ENCODE peak calls at places on chromosome 18, in four cellular contexts. B is endothelial cell of umbilical vein, Y is Peyer's patch, O is body of pancreas. J is an unnamed sample.

GRCh38 chr18:48938827-48939367 is 11.9 kb downstream of the SMAD7 start:
- DNase-seq in O (no peak), Y (no peak), B (peak), J (no peak)

GRCh38 chr18:58965291-58965929 is 100.7 kb downstream of the ZNF532 start:
- DNase-seq in O (no peak), Y (no peak), B (no peak), J (no peak)

GRCh38 chr18:48740068-48740440 is 201.2 kb downstream of the CTIF start:
- DNase-seq in O (no peak), B (no peak), Y (no peak), J (peak)

GRCh38 chr18:61047794-61048193 is 285.4 kb upstream of the CDH20 start:
- DNase-seq in B (no peak), O (no peak), Y (no peak), J (no peak)

GRCh38 chr18:62226047-62226446 is 39.0 kb downstream of the RELCH start:
- DNase-seq in Y (no peak), B (no peak), O (no peak), J (no peak)

GRCh38 chr18:56443508-56443907 is 194.9 kb downstream of the TXNL1 start:
- DNase-seq in B (peak), Y (no peak), O (no peak), J (no peak)

GRCh38 chr18:77049938-77050337 is 82.6 kb downstream of the MBP start:
- DNase-seq in B (no peak), Y (no peak), O (no peak), J (no peak)

GRCh38 chr18:49974079-49974478 is 160.7 kb upstream of the ACAA2 start:
- DNase-seq in Y (no peak), B (no peak), O (no peak), J (no peak)

GRCh38 chr18:37496568-37496967 is 69.0 kb downstream of the CELF4 start:
- DNase-seq in O (no peak), B (no peak), Y (no peak), J (no peak)

GRCh38 chr18:31683106-31683505 is 1.3 kb downstream of the B4GALT6 start:
- DNase-seq in O (no peak), B (no peak), Y (no peak), J (no peak)

GRCh38 chr18:70028084-70028483 is 80.4 kb upstream of the CD226 start:
- DNase-seq in Y (no peak), B (no peak), O (no peak), J (no peak)

GRCh38 chr18:12287131-12287681 is 20.8 kb upstream of the TUBB6 start:
- DNase-seq in B (no peak), Y (no peak), O (no peak), J (no peak)

GRCh38 chr18:24089059-24089458 is 49.8 kb upstream of the CABYR start:
- DNase-seq in Y (no peak), O (no peak), B (peak), J (no peak)

GRCh38 chr18:11948852-11949523 is 32.3 kb upstream of the IMPA2 start:
- DNase-seq in O (no peak), Y (no peak), B (no peak), J (no peak)

GRCh38 chr18:64219511-64219910 is 70.6 kb upstream of the LINC00305 start:
- DNase-seq in O (no peak), B (no peak), Y (no peak), J (no peak)
- TF ChIP-seq CTCF in O (no peak), B (no peak), Y (no peak), J (no peak)

GRCh38 chr18:8703181-8703638 is 2.1 kb upstream of the MTCL1 start:
- DNase-seq in Y (no peak), B (no peak), O (no peak), J (no peak)

GRCh38 chr18:8705941-8706544 is 687 bp downstream of the MTCL1 start:
- DNase-seq in B (peak), O (peak), Y (no peak), J (no peak)

GRCh38 chr18:8705280-8705940 is at the start of gene MTCL1:
- DNase-seq in O (peak), B (peak), Y (peak), J (peak)

GRCh38 chr18:8703781-8704301 is 1.5 kb upstream of the MTCL1 start:
- DNase-seq in O (peak), Y (no peak), B (no peak), J (no peak)

DNA sequence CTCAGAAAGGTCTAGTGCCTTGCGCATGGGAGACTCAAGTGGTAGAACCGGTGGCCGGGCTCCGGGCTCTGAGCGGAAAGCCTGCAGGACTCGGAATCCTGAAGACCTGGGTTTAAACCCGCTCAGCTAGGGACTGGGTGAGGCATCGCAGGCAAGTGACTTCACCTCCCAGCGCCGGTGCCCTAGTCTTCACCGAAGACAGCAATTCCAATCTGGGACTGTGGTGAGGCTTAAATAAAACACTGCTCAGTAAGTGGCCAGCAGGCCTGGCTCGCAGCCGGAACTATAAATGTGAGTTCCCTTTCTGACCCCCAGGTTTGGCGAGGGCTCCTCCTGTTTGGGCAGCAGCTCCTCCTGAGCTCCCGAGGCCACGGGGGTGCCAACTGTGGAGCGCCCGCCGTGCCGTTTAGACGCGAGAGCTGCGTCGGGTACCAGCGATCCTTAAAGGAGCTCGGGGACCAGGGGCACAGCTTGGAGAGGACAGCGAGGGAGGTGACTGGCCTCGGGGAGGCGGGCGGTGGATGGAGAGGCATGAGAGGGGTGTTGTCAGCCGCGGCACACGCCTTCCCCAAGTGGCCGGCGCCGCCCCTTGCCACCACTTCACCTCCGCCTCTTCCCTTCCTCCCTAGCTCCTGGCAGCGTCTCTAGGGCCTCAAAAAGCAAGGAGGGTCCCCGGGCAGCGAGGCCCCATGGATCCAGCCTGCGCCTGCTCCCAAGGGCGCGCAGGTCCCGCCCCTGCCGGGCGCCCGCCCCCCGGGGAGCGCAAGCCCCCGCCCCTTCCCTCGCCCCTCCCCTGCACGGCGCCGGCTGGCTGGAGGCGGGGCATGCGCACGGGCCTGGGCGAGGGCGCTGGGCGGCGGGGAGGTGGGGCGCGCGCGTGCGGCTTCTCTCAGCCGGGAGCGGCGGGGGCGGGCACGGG is 736 bp upstream of the MTCL1 start:
- DNase-seq in O (peak), B (peak), Y (peak), J (peak)
- TF ChIP-seq POLR2A in O (peak), B (peak), Y (peak), J (peak)

GRCh38 chr18:74282359-74283254 is 9.2 kb downstream of the CYB5A start:
- DNase-seq in O (peak), B (no peak), Y (no peak), J (no peak)

GRCh38 chr18:74281639-74282358 is 10.0 kb downstream of the CYB5A start:
- DNase-seq in O (no peak), B (no peak), Y (no peak), J (no peak)

GRCh38 chr18:74278983-74279382 is 12.8 kb downstream of the CYB5A start:
- DNase-seq in O (no peak), Y (no peak), B (no peak), J (no peak)

GRCh38 chr18:74283255-74283554 is 8.6 kb downstream of the CYB5A start:
- DNase-seq in O (no peak), Y (no peak), B (no peak), J (no peak)

GRCh38 chr18:74281011-74281638 is 10.6 kb downstream of the CYB5A start:
- DNase-seq in Y (no peak), O (no peak), B (no peak), J (no peak)
- H3K27ac ChIP-seq in Y (no peak), O (peak), B (no peak), J (no peak)

GRCh38 chr18:29188760-29189159 is 1011.8 kb upstream of the CDH2 start:
- DNase-seq in O (no peak), Y (no peak), B (no peak), J (no peak)

GRCh38 chr18:29185801-29186200 is 1008.9 kb upstream of the CDH2 start:
- DNase-seq in B (no peak), O (no peak), Y (no peak), J (no peak)

GRCh38 chr18:29196307-29196706 is 1019.4 kb upstream of the CDH2 start:
- DNase-seq in O (no peak), Y (no peak), B (no peak), J (no peak)

GRCh38 chr18:29191263-29191662 is 1014.3 kb upstream of the CDH2 start:
- DNase-seq in B (peak), O (no peak), Y (no peak), J (no peak)
- TF ChIP-seq CTCF in B (peak), O (no peak), Y (no peak), J (no peak)

J was measured in right lobe of liver.